ENCODE peak calls at places on chromosomes 13 and 19, in four cellular contexts. One of them, this sample, is unnamed.

GRCh38 chr19:10238172-10238783 is 7.1 kb upstream of the S1PR2 start:
- DNase-seq in foreskin fibroblast: peak
- DNase-seq in AG10803: peak
- DNase-seq in prostate gland: no peak
- DNase-seq in this sample: no peak

GRCh38 chr19:5992756-5993155 is 14.8 kb upstream of the RANBP3 start:
- DNase-seq in foreskin fibroblast: no peak
- DNase-seq in AG10803: no peak
- DNase-seq in prostate gland: no peak
- DNase-seq in this sample: no peak

GRCh38 chr13:98439136-98439828 is 137.6 kb downstream of the STK24 start:
- DNase-seq in foreskin fibroblast: no peak
- DNase-seq in AG10803: no peak
- DNase-seq in prostate gland: no peak
- DNase-seq in this sample: no peak

GRCh38 chr13:75675421-75675820 is 39.3 kb downstream of the LMO7 start:
- DNase-seq in foreskin fibroblast: no peak
- DNase-seq in AG10803: peak
- DNase-seq in prostate gland: no peak
- DNase-seq in this sample: no peak

GRCh38 chr13:99256283-99256682 is 1.9 kb downstream of the GPR18 start:
- DNase-seq in foreskin fibroblast: no peak
- DNase-seq in AG10803: no peak
- DNase-seq in prostate gland: no peak
- DNase-seq in this sample: no peak

GRCh38 chr13:109784590-109785140 is 1.7 kb downstream of the IRS2 start:
- DNase-seq in foreskin fibroblast: peak
- DNase-seq in AG10803: peak
- DNase-seq in prostate gland: peak
- DNase-seq in this sample: peak

GRCh38 chr19:29293736-29294342 is 80.9 kb upstream of the UQCRFS1 start:
- DNase-seq in foreskin fibroblast: no peak
- DNase-seq in AG10803: peak
- DNase-seq in prostate gland: no peak
- DNase-seq in this sample: no peak

GRCh38 chr13:39047560-39047959 is 9.3 kb downstream of the NHLRC3 start:
- DNase-seq in foreskin fibroblast: no peak
- DNase-seq in AG10803: no peak
- DNase-seq in prostate gland: peak
- DNase-seq in this sample: peak

GRCh38 chr19:16067205-16067938 is 8.9 kb upstream of the TPM4 start:
- DNase-seq in foreskin fibroblast: peak
- DNase-seq in AG10803: peak
- DNase-seq in prostate gland: peak
- DNase-seq in this sample: no peak

GRCh38 chr19:29086182-29086581 is 126.8 kb downstream of the UQCRFS1 start:
- DNase-seq in foreskin fibroblast: no peak
- DNase-seq in AG10803: no peak
- DNase-seq in prostate gland: no peak
- DNase-seq in this sample: no peak

GRCh38 chr13:98575009-98575866 is 1.7 kb downstream of the STK24 start:
- DNase-seq in foreskin fibroblast: no peak
- DNase-seq in AG10803: peak
- DNase-seq in prostate gland: no peak
- DNase-seq in this sample: no peak

GRCh38 chr13:23458972-23459371 is 25.5 kb upstream of the SACS start:
- DNase-seq in foreskin fibroblast: no peak
- DNase-seq in AG10803: no peak
- DNase-seq in prostate gland: no peak
- DNase-seq in this sample: no peak

GRCh38 chr19:24033308-24033961 is 53.6 kb upstream of the ZNF254 start:
- DNase-seq in foreskin fibroblast: peak
- DNase-seq in AG10803: peak
- DNase-seq in prostate gland: peak
- DNase-seq in this sample: peak

GRCh38 chr19:20371911-20372310 is 193.7 kb downstream of the ZNF737 start:
- DNase-seq in foreskin fibroblast: no peak
- DNase-seq in AG10803: no peak
- DNase-seq in prostate gland: no peak
- DNase-seq in this sample: no peak

GRCh38 chr19:45650722-45651121 is 11.5 kb upstream of the EML2 start:
- DNase-seq in foreskin fibroblast: no peak
- DNase-seq in AG10803: no peak
- DNase-seq in prostate gland: no peak
- DNase-seq in this sample: no peak

GRCh38 chr19:57886046-57886445 is 2.8 kb downstream of the ZNF814 start:
- DNase-seq in foreskin fibroblast: no peak
- DNase-seq in AG10803: no peak
- DNase-seq in prostate gland: no peak
- DNase-seq in this sample: no peak

GRCh38 chr13:50403311-50403710 is 388.1 kb downstream of the KCNRG start:
- DNase-seq in foreskin fibroblast: no peak
- DNase-seq in AG10803: no peak
- DNase-seq in prostate gland: no peak
- DNase-seq in this sample: no peak

GRCh38 chr19:11814707-11815050 is 606 bp downstream of the ZNF440 start:
- DNase-seq in foreskin fibroblast: no peak
- DNase-seq in AG10803: peak
- DNase-seq in prostate gland: peak
- DNase-seq in this sample: no peak

GRCh38 chr13:34671136-34671535 is 270.9 kb upstream of the NBEA start:
- DNase-seq in foreskin fibroblast: no peak
- DNase-seq in AG10803: peak
- DNase-seq in prostate gland: peak
- DNase-seq in this sample: no peak

GRCh38 chr13:78193853-78194252 is 275.2 kb upstream of the EDNRB start:
- DNase-seq in foreskin fibroblast: no peak
- DNase-seq in AG10803: peak
- DNase-seq in prostate gland: no peak
- DNase-seq in this sample: no peak

GRCh38 chr13:22080832-22081231 is 410.0 kb downstream of the FGF9 start:
- DNase-seq in foreskin fibroblast: no peak
- DNase-seq in AG10803: no peak
- DNase-seq in prostate gland: no peak
- DNase-seq in this sample: no peak

GRCh38 chr13:111232191-111232590 is 88.3 kb upstream of the TEX29 start:
- DNase-seq in foreskin fibroblast: no peak
- DNase-seq in AG10803: no peak
- DNase-seq in prostate gland: no peak
- DNase-seq in this sample: no peak

GRCh38 chr19:6590458-6591319 is at the start of gene CD70:
- DNase-seq in foreskin fibroblast: no peak
- DNase-seq in AG10803: no peak
- DNase-seq in prostate gland: no peak
- DNase-seq in this sample: peak

GRCh38 chr13:42041684-42042035 is 6.8 kb upstream of the DGKH start:
- DNase-seq in foreskin fibroblast: peak
- DNase-seq in AG10803: peak
- DNase-seq in prostate gland: peak
- DNase-seq in this sample: peak

GRCh38 chr13:102651892-102652291 is 43.0 kb downstream of the METTL21C start:
- DNase-seq in foreskin fibroblast: peak
- DNase-seq in AG10803: peak
- DNase-seq in prostate gland: no peak
- DNase-seq in this sample: peak

GRCh38 chr19:6482343-6482686 is 728 bp upstream of the DENND1C start:
- DNase-seq in foreskin fibroblast: no peak
- DNase-seq in AG10803: no peak
- DNase-seq in prostate gland: no peak
- DNase-seq in this sample: no peak

GRCh38 chr13:26457212-26457611 is 100.3 kb upstream of the WASF3 start:
- DNase-seq in foreskin fibroblast: peak
- DNase-seq in AG10803: no peak
- DNase-seq in prostate gland: no peak
- DNase-seq in this sample: no peak

GRCh38 chr13:20332361-20333096 is 100.4 kb upstream of the GJB6 start:
- DNase-seq in foreskin fibroblast: peak
- DNase-seq in AG10803: peak
- DNase-seq in prostate gland: no peak
- DNase-seq in this sample: no peak

GRCh38 chr13:36313047-36313969 is 15.7 kb upstream of the CCDC169 start:
- DNase-seq in foreskin fibroblast: no peak
- DNase-seq in AG10803: no peak
- DNase-seq in prostate gland: no peak
- DNase-seq in this sample: no peak

GRCh38 chr19:12065100-12065538 is 588 bp downstream of the ZNF844 start:
- DNase-seq in foreskin fibroblast: peak
- DNase-seq in AG10803: peak
- DNase-seq in prostate gland: peak
- DNase-seq in this sample: peak

GRCh38 chr19:52224211-52224610 is 34.4 kb downstream of the PPP2R1A start:
- DNase-seq in foreskin fibroblast: no peak
- DNase-seq in AG10803: no peak
- DNase-seq in prostate gland: no peak
- DNase-seq in this sample: no peak

GRCh38 chr19:41707871-41708371 is 505 bp upstream of the CEACAM5 start:
- DNase-seq in foreskin fibroblast: no peak
- DNase-seq in AG10803: no peak
- DNase-seq in prostate gland: no peak
- DNase-seq in this sample: no peak

GRCh38 chr19:12139309-12139708 is 841 bp downstream of the ZNF20 start:
- DNase-seq in foreskin fibroblast: no peak
- DNase-seq in AG10803: no peak
- DNase-seq in prostate gland: no peak
- DNase-seq in this sample: no peak

GRCh38 chr19:12641456-12641855 is 25.1 kb downstream of the MAN2B1 start:
- DNase-seq in foreskin fibroblast: no peak
- DNase-seq in AG10803: no peak
- DNase-seq in prostate gland: no peak
- DNase-seq in this sample: no peak

GRCh38 chr19:10086032-10086903 is at the start of gene SHFL:
- DNase-seq in foreskin fibroblast: peak
- DNase-seq in AG10803: peak
- DNase-seq in prostate gland: peak
- DNase-seq in this sample: peak

GRCh38 chr13:32427852-32428580 is at the start of gene N4BP2L1:
- DNase-seq in foreskin fibroblast: no peak
- DNase-seq in AG10803: peak
- DNase-seq in prostate gland: peak
- DNase-seq in this sample: peak

GRCh38 chr19:41324921-41325639 is 15.1 kb downstream of the CCDC97 start:
- DNase-seq in foreskin fibroblast: peak
- DNase-seq in AG10803: peak
- DNase-seq in prostate gland: peak
- DNase-seq in this sample: peak

GRCh38 chr13:57630661-57631606 is 610 bp upstream of the PCDH17 start:
- DNase-seq in foreskin fibroblast: no peak
- DNase-seq in AG10803: no peak
- DNase-seq in prostate gland: no peak
- DNase-seq in this sample: no peak

GRCh38 chr13:57627663-57628062 is 3.9 kb upstream of the PCDH17 start:
- DNase-seq in foreskin fibroblast: no peak
- DNase-seq in AG10803: peak
- DNase-seq in prostate gland: no peak
- DNase-seq in this sample: no peak

GRCh38 chr13:57631607-57632275 is at the start of gene PCDH17:
- DNase-seq in foreskin fibroblast: no peak
- DNase-seq in AG10803: peak
- DNase-seq in prostate gland: no peak
- DNase-seq in this sample: no peak

GRCh38 chr13:57629821-57630235 is 1.7 kb upstream of the PCDH17 start:
- DNase-seq in foreskin fibroblast: peak
- DNase-seq in AG10803: peak
- DNase-seq in prostate gland: no peak
- DNase-seq in this sample: peak

DNA sequence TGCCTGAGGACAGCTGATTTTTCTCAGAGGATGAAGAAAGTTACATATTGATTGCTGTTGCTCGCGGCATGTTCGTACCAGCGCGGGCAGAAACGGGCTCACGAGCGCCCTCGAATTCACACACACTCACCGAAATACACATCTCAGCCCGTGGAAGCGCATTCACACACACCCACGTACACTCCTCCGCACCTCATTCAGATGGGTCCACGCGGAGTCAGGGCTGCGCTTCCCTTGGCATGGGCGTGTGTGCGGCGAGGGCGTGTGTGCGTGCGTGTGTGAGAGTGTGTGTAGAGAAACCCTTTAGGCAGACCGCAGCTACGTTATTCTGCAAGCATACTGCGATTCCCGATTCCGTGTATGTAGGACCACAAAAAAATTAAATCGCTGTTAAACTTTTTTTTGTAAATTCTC is 2.1 kb upstream of the PCDH17 start:
- DNase-seq in foreskin fibroblast: no peak
- DNase-seq in AG10803: no peak
- DNase-seq in prostate gland: no peak
- DNase-seq in this sample: no peak
- H3K4me3 ChIP-seq in foreskin fibroblast: peak
- H3K4me3 ChIP-seq in AG10803: peak
- H3K4me3 ChIP-seq in prostate gland: no peak
- H3K4me3 ChIP-seq in this sample: peak

GRCh38 chr19:27824108-27824507 is 1388.8 kb downstream of the UQCRFS1 start:
- DNase-seq in foreskin fibroblast: no peak
- DNase-seq in AG10803: peak
- DNase-seq in prostate gland: no peak
- DNase-seq in this sample: no peak
- H3K4me3 ChIP-seq in foreskin fibroblast: no peak
- H3K4me3 ChIP-seq in AG10803: no peak
- H3K4me3 ChIP-seq in prostate gland: no peak
- H3K4me3 ChIP-seq in this sample: no peak

GRCh38 chr13:112880976-112881540 is 88.0 kb upstream of the MCF2L start:
- DNase-seq in foreskin fibroblast: no peak
- DNase-seq in AG10803: no peak
- DNase-seq in prostate gland: no peak
- DNase-seq in this sample: no peak
- H3K4me3 ChIP-seq in foreskin fibroblast: no peak
- H3K4me3 ChIP-seq in AG10803: no peak
- H3K4me3 ChIP-seq in prostate gland: no peak
- H3K4me3 ChIP-seq in this sample: no peak

DNA sequence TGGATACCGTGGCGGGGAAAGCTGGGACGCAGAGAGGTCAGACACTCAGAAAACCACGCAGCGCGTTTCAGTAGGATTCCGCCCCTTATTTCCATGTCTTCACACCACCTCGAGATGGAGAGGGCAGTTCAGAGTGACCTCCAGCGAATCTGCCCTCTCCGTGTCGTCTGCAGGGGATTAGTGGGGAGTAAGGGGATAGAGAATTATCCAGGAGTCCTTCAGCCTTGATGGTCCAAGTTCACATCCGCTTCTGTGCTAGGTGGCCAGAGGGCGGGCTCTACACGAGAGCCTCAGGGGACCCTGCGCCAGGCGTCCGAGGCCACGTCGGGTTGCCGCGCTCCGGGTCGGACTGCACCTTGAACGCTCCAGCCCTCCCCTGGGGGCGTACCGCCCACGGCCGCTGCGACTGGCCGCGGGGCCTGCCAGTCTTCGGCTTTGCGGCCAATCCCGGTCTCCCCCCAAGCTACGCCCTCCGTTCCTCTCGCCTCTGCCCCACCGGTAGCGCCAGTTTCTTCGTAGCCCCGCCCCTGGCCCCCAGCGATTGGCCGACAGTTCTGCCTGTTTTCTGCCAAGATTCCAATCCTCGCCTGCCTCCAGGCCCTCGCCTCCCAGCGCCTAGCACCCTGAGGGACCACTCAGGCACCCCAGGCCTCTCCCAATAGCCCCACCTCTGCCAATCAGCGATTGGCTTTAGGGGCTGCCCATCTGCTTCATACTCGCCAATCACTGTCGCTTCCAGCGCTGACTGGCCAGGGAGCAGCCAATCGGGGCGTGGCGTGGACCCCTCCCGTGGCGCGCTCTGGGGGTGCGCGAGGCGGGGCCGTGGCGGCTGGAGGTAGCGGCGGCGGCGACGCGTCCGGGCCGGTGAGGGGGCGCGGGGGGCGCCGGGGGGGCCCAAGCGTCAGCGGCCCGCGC is at the start of gene SLC25A42:
- DNase-seq in foreskin fibroblast: peak
- DNase-seq in AG10803: peak
- DNase-seq in prostate gland: peak
- DNase-seq in this sample: peak
- H3K4me3 ChIP-seq in foreskin fibroblast: peak
- H3K4me3 ChIP-seq in AG10803: peak
- H3K4me3 ChIP-seq in prostate gland: peak
- H3K4me3 ChIP-seq in this sample: peak

This sample was measured in WERI-Rb-1.